ENCODE peak calls at places on chromosomes 6 and 20, in nine cellular contexts. One of them, this sample, is unnamed. For H3K79me2, the result is how much of the 10 kb centered on the place peaks cover.

GRCh38 chr6:31664790-31665500 is at the start of gene GPANK1:
- DNase-seq in fibroblast of lung: peak
- DNase-seq in HCT116: peak
- DNase-seq in PC-9: peak
- DNase-seq in SK-N-SH: peak
- DNase-seq in H9: peak
- DNase-seq in OCI-LY7: peak
- DNase-seq in GM23248: peak
- DNase-seq in GM12878: peak
- DNase-seq in this sample: peak

GRCh38 chr6:137852346-137852745 is 14.7 kb upstream of the TNFAIP3 start:
- DNase-seq in GM23248: peak
- DNase-seq in OCI-LY7: no peak
- DNase-seq in SK-N-SH: no peak
- DNase-seq in HCT116: no peak
- DNase-seq in fibroblast of lung: peak
- DNase-seq in GM12878: no peak
- DNase-seq in PC-9: no peak
- DNase-seq in H9: no peak
- DNase-seq in this sample: no peak

GRCh38 chr20:3784226-3784853 is 2.2 kb downstream of the CENPB start:
- DNase-seq in SK-N-SH: no peak
- DNase-seq in OCI-LY7: no peak
- DNase-seq in PC-9: no peak
- DNase-seq in GM12878: no peak
- DNase-seq in H9: no peak
- DNase-seq in HCT116: no peak
- DNase-seq in fibroblast of lung: no peak
- DNase-seq in GM23248: peak
- DNase-seq in this sample: no peak

GRCh38 chr6:35096129-35096852 is 44.8 kb downstream of the TCP11 start:
- DNase-seq in fibroblast of lung: peak
- DNase-seq in GM23248: peak
- DNase-seq in OCI-LY7: no peak
- DNase-seq in H9: no peak
- DNase-seq in SK-N-SH: peak
- DNase-seq in HCT116: peak
- DNase-seq in PC-9: no peak
- DNase-seq in GM12878: no peak
- DNase-seq in this sample: no peak

GRCh38 chr6:155341130-155341828 is 27.0 kb upstream of the TFB1M start:
- DNase-seq in OCI-LY7: no peak
- DNase-seq in GM12878: no peak
- DNase-seq in PC-9: no peak
- DNase-seq in H9: no peak
- DNase-seq in GM23248: peak
- DNase-seq in fibroblast of lung: peak
- DNase-seq in HCT116: no peak
- DNase-seq in SK-N-SH: no peak
- DNase-seq in this sample: no peak

GRCh38 chr20:24917797-24918578 is 31.1 kb upstream of the CST7 start:
- DNase-seq in SK-N-SH: peak
- DNase-seq in HCT116: peak
- DNase-seq in OCI-LY7: peak
- DNase-seq in PC-9: peak
- DNase-seq in fibroblast of lung: peak
- DNase-seq in GM23248: peak
- DNase-seq in H9: peak
- DNase-seq in GM12878: peak
- DNase-seq in this sample: peak

GRCh38 chr6:20630136-20630535 is 95.9 kb downstream of the CDKAL1 start:
- DNase-seq in GM23248: no peak
- DNase-seq in SK-N-SH: no peak
- DNase-seq in fibroblast of lung: no peak
- DNase-seq in HCT116: no peak
- DNase-seq in H9: peak
- DNase-seq in OCI-LY7: no peak
- DNase-seq in GM12878: no peak
- DNase-seq in PC-9: no peak
- DNase-seq in this sample: no peak

GRCh38 chr20:62235001-62235776 is 3.1 kb upstream of the OSBPL2 start:
- DNase-seq in OCI-LY7: no peak
- DNase-seq in fibroblast of lung: no peak
- DNase-seq in H9: no peak
- DNase-seq in HCT116: no peak
- DNase-seq in GM12878: no peak
- DNase-seq in PC-9: no peak
- DNase-seq in GM23248: no peak
- DNase-seq in SK-N-SH: peak
- DNase-seq in this sample: no peak

GRCh38 chr20:45049438-45049837 is 51.5 kb downstream of the KCNS1 start:
- DNase-seq in fibroblast of lung: no peak
- DNase-seq in SK-N-SH: no peak
- DNase-seq in HCT116: no peak
- DNase-seq in H9: no peak
- DNase-seq in PC-9: no peak
- DNase-seq in OCI-LY7: no peak
- DNase-seq in GM12878: no peak
- DNase-seq in GM23248: no peak
- DNase-seq in this sample: no peak

GRCh38 chr20:45051497-45052060 is 49.3 kb downstream of the KCNS1 start:
- DNase-seq in OCI-LY7: peak
- DNase-seq in HCT116: no peak
- DNase-seq in GM23248: no peak
- DNase-seq in SK-N-SH: no peak
- DNase-seq in PC-9: no peak
- DNase-seq in H9: no peak
- DNase-seq in GM12878: peak
- DNase-seq in fibroblast of lung: no peak
- DNase-seq in this sample: peak

GRCh38 chr20:45052698-45053440 is 48.1 kb downstream of the KCNS1 start:
- DNase-seq in OCI-LY7: peak
- DNase-seq in HCT116: no peak
- DNase-seq in H9: no peak
- DNase-seq in PC-9: no peak
- DNase-seq in GM23248: peak
- DNase-seq in SK-N-SH: no peak
- DNase-seq in GM12878: peak
- DNase-seq in fibroblast of lung: peak
- DNase-seq in this sample: peak

GRCh38 chr20:45047581-45048119 is 53.3 kb downstream of the KCNS1 start:
- DNase-seq in H9: no peak
- DNase-seq in fibroblast of lung: no peak
- DNase-seq in GM23248: peak
- DNase-seq in PC-9: no peak
- DNase-seq in SK-N-SH: no peak
- DNase-seq in HCT116: no peak
- DNase-seq in GM12878: no peak
- DNase-seq in OCI-LY7: no peak
- DNase-seq in this sample: no peak

GRCh38 chr20:45049904-45050471 is 50.9 kb downstream of the KCNS1 start:
- DNase-seq in fibroblast of lung: no peak
- DNase-seq in GM23248: no peak
- DNase-seq in GM12878: no peak
- DNase-seq in HCT116: no peak
- DNase-seq in H9: no peak
- DNase-seq in OCI-LY7: peak
- DNase-seq in SK-N-SH: no peak
- DNase-seq in PC-9: no peak
- DNase-seq in this sample: no peak
- H3K79me2 ChIP-seq in fibroblast of lung: under half
- H3K79me2 ChIP-seq in GM23248: under half
- H3K79me2 ChIP-seq in GM12878: under half
- H3K79me2 ChIP-seq in HCT116: under half
- H3K79me2 ChIP-seq in H9: under half
- H3K79me2 ChIP-seq in OCI-LY7: half or more
- H3K79me2 ChIP-seq in SK-N-SH: under half
- H3K79me2 ChIP-seq in PC-9: under half
- H3K79me2 ChIP-seq in this sample: half or more

GRCh38 chr6:131039345-131039680 is 23.7 kb downstream of the EPB41L2 start:
- DNase-seq in SK-N-SH: no peak
- DNase-seq in HCT116: no peak
- DNase-seq in PC-9: no peak
- DNase-seq in GM12878: no peak
- DNase-seq in H9: no peak
- DNase-seq in GM23248: no peak
- DNase-seq in fibroblast of lung: no peak
- DNase-seq in OCI-LY7: no peak
- DNase-seq in this sample: no peak

GRCh38 chr6:131045139-131045538 is 17.9 kb downstream of the EPB41L2 start:
- DNase-seq in GM23248: no peak
- DNase-seq in HCT116: no peak
- DNase-seq in PC-9: no peak
- DNase-seq in H9: no peak
- DNase-seq in OCI-LY7: no peak
- DNase-seq in SK-N-SH: no peak
- DNase-seq in fibroblast of lung: no peak
- DNase-seq in GM12878: no peak
- DNase-seq in this sample: no peak

GRCh38 chr6:131041814-131042213 is 21.2 kb downstream of the EPB41L2 start:
- DNase-seq in PC-9: no peak
- DNase-seq in fibroblast of lung: peak
- DNase-seq in OCI-LY7: no peak
- DNase-seq in GM12878: no peak
- DNase-seq in SK-N-SH: no peak
- DNase-seq in GM23248: peak
- DNase-seq in HCT116: no peak
- DNase-seq in H9: no peak
- DNase-seq in this sample: no peak

GRCh38 chr6:131043902-131044447 is 19.1 kb downstream of the EPB41L2 start:
- DNase-seq in OCI-LY7: no peak
- DNase-seq in GM12878: no peak
- DNase-seq in H9: no peak
- DNase-seq in HCT116: no peak
- DNase-seq in GM23248: no peak
- DNase-seq in PC-9: no peak
- DNase-seq in fibroblast of lung: no peak
- DNase-seq in SK-N-SH: no peak
- DNase-seq in this sample: no peak

DNA sequence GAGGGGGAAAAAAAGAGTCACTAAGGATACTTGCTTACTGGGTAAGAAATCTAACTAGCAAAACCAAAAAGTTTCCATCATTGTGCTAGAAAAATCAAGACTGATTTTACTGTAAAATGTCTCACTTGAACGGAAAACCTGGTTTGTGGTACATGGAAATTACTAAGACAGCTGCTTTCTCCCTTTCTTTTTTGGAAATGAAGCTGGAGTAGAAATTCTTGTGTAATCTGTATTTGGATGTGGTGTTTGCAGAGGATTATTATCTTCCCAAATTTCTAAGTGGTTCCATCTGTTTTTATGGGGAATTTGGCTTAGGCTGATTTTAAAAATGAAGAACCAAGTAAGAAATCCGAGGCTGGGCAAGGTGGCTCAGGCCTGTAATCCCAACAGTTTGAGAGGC is 20.4 kb downstream of the EPB41L2 start:
- DNase-seq in HCT116: no peak
- DNase-seq in PC-9: no peak
- DNase-seq in GM12878: no peak
- DNase-seq in fibroblast of lung: no peak
- DNase-seq in GM23248: peak
- DNase-seq in H9: no peak
- DNase-seq in SK-N-SH: no peak
- DNase-seq in OCI-LY7: no peak
- DNase-seq in this sample: no peak
- H3K79me2 ChIP-seq in HCT116: half or more
- H3K79me2 ChIP-seq in PC-9: under half
- H3K79me2 ChIP-seq in GM12878: under half
- H3K79me2 ChIP-seq in fibroblast of lung: half or more
- H3K79me2 ChIP-seq in GM23248: half or more
- H3K79me2 ChIP-seq in H9: under half
- H3K79me2 ChIP-seq in SK-N-SH: under half
- H3K79me2 ChIP-seq in OCI-LY7: half or more
- H3K79me2 ChIP-seq in this sample: under half

GRCh38 chr20:58894652-58895051 is 42.1 kb downstream of the GNAS start:
- DNase-seq in SK-N-SH: no peak
- DNase-seq in GM12878: no peak
- DNase-seq in GM23248: no peak
- DNase-seq in H9: no peak
- DNase-seq in PC-9: no peak
- DNase-seq in fibroblast of lung: no peak
- DNase-seq in HCT116: no peak
- DNase-seq in OCI-LY7: no peak
- DNase-seq in this sample: no peak
- H3K79me2 ChIP-seq in SK-N-SH: half or more
- H3K79me2 ChIP-seq in GM12878: half or more
- H3K79me2 ChIP-seq in GM23248: half or more
- H3K79me2 ChIP-seq in H9: under half
- H3K79me2 ChIP-seq in PC-9: half or more
- H3K79me2 ChIP-seq in fibroblast of lung: half or more
- H3K79me2 ChIP-seq in HCT116: half or more
- H3K79me2 ChIP-seq in OCI-LY7: half or more
- H3K79me2 ChIP-seq in this sample: half or more

GRCh38 chr6:143165315-143165855 is 104.7 kb downstream of the AIG1 start:
- DNase-seq in GM23248: no peak
- DNase-seq in fibroblast of lung: no peak
- DNase-seq in H9: no peak
- DNase-seq in GM12878: no peak
- DNase-seq in HCT116: no peak
- DNase-seq in OCI-LY7: no peak
- DNase-seq in SK-N-SH: no peak
- DNase-seq in PC-9: no peak
- DNase-seq in this sample: no peak

GRCh38 chr6:143166247-143166695 is 105.6 kb downstream of the AIG1 start:
- DNase-seq in HCT116: no peak
- DNase-seq in GM12878: no peak
- DNase-seq in OCI-LY7: no peak
- DNase-seq in fibroblast of lung: peak
- DNase-seq in PC-9: no peak
- DNase-seq in GM23248: no peak
- DNase-seq in SK-N-SH: no peak
- DNase-seq in H9: no peak
- DNase-seq in this sample: no peak

GRCh38 chr6:143164565-143165105 is 103.9 kb downstream of the AIG1 start:
- DNase-seq in HCT116: no peak
- DNase-seq in PC-9: no peak
- DNase-seq in H9: no peak
- DNase-seq in OCI-LY7: no peak
- DNase-seq in SK-N-SH: no peak
- DNase-seq in fibroblast of lung: peak
- DNase-seq in GM12878: no peak
- DNase-seq in GM23248: no peak
- DNase-seq in this sample: no peak

GRCh38 chr6:143169440-143169839 is 108.8 kb downstream of the AIG1 start:
- DNase-seq in GM12878: no peak
- DNase-seq in H9: no peak
- DNase-seq in HCT116: no peak
- DNase-seq in SK-N-SH: no peak
- DNase-seq in GM23248: no peak
- DNase-seq in PC-9: no peak
- DNase-seq in fibroblast of lung: no peak
- DNase-seq in OCI-LY7: no peak
- DNase-seq in this sample: no peak

DNA sequence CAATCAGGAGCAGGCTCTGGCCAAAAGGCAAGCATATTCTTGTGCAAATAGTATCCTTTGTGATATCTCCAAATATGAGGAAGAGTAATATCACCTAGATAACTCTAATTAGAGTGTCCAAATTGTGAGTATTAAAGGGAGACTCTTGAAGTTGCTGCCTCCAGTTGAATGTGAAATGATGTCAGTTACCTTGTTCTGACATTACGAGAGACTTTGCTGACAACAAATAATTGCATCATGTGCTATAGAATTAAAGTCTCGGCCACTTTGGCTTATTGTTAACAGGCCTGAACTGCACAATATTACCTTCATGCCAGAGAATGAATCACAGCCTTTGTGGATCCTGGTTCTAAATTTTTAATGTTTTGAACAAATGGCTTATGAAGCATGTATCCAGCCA is 106.5 kb downstream of the AIG1 start:
- DNase-seq in H9: no peak
- DNase-seq in GM12878: no peak
- DNase-seq in PC-9: no peak
- DNase-seq in HCT116: no peak
- DNase-seq in SK-N-SH: no peak
- DNase-seq in fibroblast of lung: no peak
- DNase-seq in OCI-LY7: no peak
- DNase-seq in GM23248: peak
- DNase-seq in this sample: no peak
- H3K79me2 ChIP-seq in H9: under half
- H3K79me2 ChIP-seq in GM12878: under half
- H3K79me2 ChIP-seq in PC-9: under half
- H3K79me2 ChIP-seq in HCT116: under half
- H3K79me2 ChIP-seq in SK-N-SH: under half
- H3K79me2 ChIP-seq in fibroblast of lung: under half
- H3K79me2 ChIP-seq in OCI-LY7: under half
- H3K79me2 ChIP-seq in GM23248: under half
- H3K79me2 ChIP-seq in this sample: under half

This sample was measured in MM.1S.